ENCODE peak calls at places on chromosome 16, in seven cellular contexts. One of them, this sample, is unnamed.

GRCh38 chr16:58086381-58087208 is 42.6 kb downstream of the CFAP20 start:
- DNase-seq in SK-N-SH: peak; percentile 29
- DNase-seq in HCT116: no peak
- DNase-seq in H1: no peak
- DNase-seq in GM12878: no peak
- DNase-seq in K562: no peak
- DNase-seq in HepG2: no peak
- DNase-seq in this sample: no peak

GRCh38 chr16:68232335-68232734 is 3.6 kb downstream of the ESRP2 start:
- DNase-seq in SK-N-SH: no peak
- DNase-seq in HCT116: no peak
- DNase-seq in H1: no peak
- DNase-seq in GM12878: no peak
- DNase-seq in K562: no peak
- DNase-seq in HepG2: no peak
- DNase-seq in this sample: no peak

GRCh38 chr16:68065716-68066305 is 19.4 kb upstream of the NFATC3 start:
- DNase-seq in SK-N-SH: no peak
- DNase-seq in HCT116: no peak
- DNase-seq in H1: no peak
- DNase-seq in GM12878: no peak
- DNase-seq in K562: no peak
- DNase-seq in HepG2: no peak
- DNase-seq in this sample: no peak

GRCh38 chr16:13950821-13951547 is 31.0 kb downstream of the ERCC4 start:
- DNase-seq in SK-N-SH: no peak
- DNase-seq in HCT116: no peak
- DNase-seq in H1: no peak
- DNase-seq in GM12878: no peak
- DNase-seq in K562: no peak
- DNase-seq in HepG2: no peak
- DNase-seq in this sample: no peak

GRCh38 chr16:58508671-58509251 is 6.6 kb upstream of the SETD6 start:
- DNase-seq in SK-N-SH: no peak
- DNase-seq in HCT116: no peak
- DNase-seq in H1: no peak
- DNase-seq in GM12878: no peak
- DNase-seq in K562: no peak
- DNase-seq in HepG2: no peak
- DNase-seq in this sample: no peak

GRCh38 chr16:56988948-56989945 is at the start of gene NLRC5:
- DNase-seq in SK-N-SH: peak; percentile 91
- DNase-seq in HCT116: peak; percentile 22
- DNase-seq in H1: peak; percentile 76
- DNase-seq in GM12878: no peak
- DNase-seq in K562: no peak
- DNase-seq in HepG2: peak; percentile 52
- DNase-seq in this sample: peak; percentile 85

GRCh38 chr16:25007284-25007984 is 7.7 kb downstream of the ARHGAP17 start:
- DNase-seq in SK-N-SH: no peak
- DNase-seq in HCT116: no peak
- DNase-seq in H1: no peak
- DNase-seq in GM12878: no peak
- DNase-seq in K562: no peak
- DNase-seq in HepG2: no peak
- DNase-seq in this sample: no peak

GRCh38 chr16:12643034-12643455 is 160.6 kb downstream of the CPPED1 start:
- DNase-seq in SK-N-SH: no peak
- DNase-seq in HCT116: no peak
- DNase-seq in H1: no peak
- DNase-seq in GM12878: no peak
- DNase-seq in K562: no peak
- DNase-seq in HepG2: no peak
- DNase-seq in this sample: no peak

GRCh38 chr16:78237346-78237745 is 137.9 kb downstream of the WWOX start:
- DNase-seq in SK-N-SH: no peak
- DNase-seq in HCT116: no peak
- DNase-seq in H1: peak; percentile 16
- DNase-seq in GM12878: no peak
- DNase-seq in K562: no peak
- DNase-seq in HepG2: no peak
- DNase-seq in this sample: no peak

GRCh38 chr16:19997264-19997663 is 76.4 kb downstream of the GPR139 start:
- DNase-seq in SK-N-SH: no peak
- DNase-seq in HCT116: no peak
- DNase-seq in H1: no peak
- DNase-seq in GM12878: no peak
- DNase-seq in K562: no peak
- DNase-seq in HepG2: no peak
- DNase-seq in this sample: peak; percentile 50

GRCh38 chr16:50602531-50603205 is 54.5 kb downstream of the NKD1 start:
- DNase-seq in SK-N-SH: no peak
- DNase-seq in HCT116: no peak
- DNase-seq in H1: no peak
- DNase-seq in GM12878: no peak
- DNase-seq in K562: no peak
- DNase-seq in HepG2: no peak
- DNase-seq in this sample: peak; percentile 46

GRCh38 chr16:75572859-75573542 is 6.8 kb downstream of the GABARAPL2 start:
- DNase-seq in SK-N-SH: no peak
- DNase-seq in HCT116: no peak
- DNase-seq in H1: no peak
- DNase-seq in GM12878: no peak
- DNase-seq in K562: no peak
- DNase-seq in HepG2: no peak
- DNase-seq in this sample: no peak

GRCh38 chr16:27369806-27370205 is 32.2 kb upstream of the IL21R start:
- DNase-seq in SK-N-SH: no peak
- DNase-seq in HCT116: no peak
- DNase-seq in H1: no peak
- DNase-seq in GM12878: no peak
- DNase-seq in K562: no peak
- DNase-seq in HepG2: peak; percentile 43
- DNase-seq in this sample: no peak

GRCh38 chr16:74984194-74984669 is 691 bp downstream of the WDR59 start:
- DNase-seq in SK-N-SH: no peak
- DNase-seq in HCT116: no peak
- DNase-seq in H1: no peak
- DNase-seq in GM12878: no peak
- DNase-seq in K562: no peak
- DNase-seq in HepG2: peak; percentile 18
- DNase-seq in this sample: peak; percentile 36

GRCh38 chr16:77585379-77585778 is 136.9 kb upstream of the NUDT7 start:
- DNase-seq in SK-N-SH: no peak
- DNase-seq in HCT116: no peak
- DNase-seq in H1: no peak
- DNase-seq in GM12878: no peak
- DNase-seq in K562: no peak
- DNase-seq in HepG2: no peak
- DNase-seq in this sample: no peak

GRCh38 chr16:59686405-59686804 is 952.3 kb upstream of the GOT2 start:
- DNase-seq in SK-N-SH: no peak
- DNase-seq in HCT116: no peak
- DNase-seq in H1: no peak
- DNase-seq in GM12878: no peak
- DNase-seq in K562: no peak
- DNase-seq in HepG2: no peak
- DNase-seq in this sample: no peak

GRCh38 chr16:31072540-31073072 is 1.4 kb downstream of the ZNF668 start:
- DNase-seq in SK-N-SH: peak; percentile 62
- DNase-seq in HCT116: no peak
- DNase-seq in H1: no peak
- DNase-seq in GM12878: no peak
- DNase-seq in K562: peak; percentile 48
- DNase-seq in HepG2: peak; percentile 27
- DNase-seq in this sample: peak; percentile 81

GRCh38 chr16:84176192-84177053 is 10.4 kb downstream of the TAF1C start:
- DNase-seq in SK-N-SH: no peak
- DNase-seq in HCT116: no peak
- DNase-seq in H1: no peak
- DNase-seq in GM12878: no peak
- DNase-seq in K562: no peak
- DNase-seq in HepG2: peak; percentile 31
- DNase-seq in this sample: no peak

GRCh38 chr16:84177740-84178070 is 9.2 kb downstream of the TAF1C start:
- DNase-seq in SK-N-SH: no peak
- DNase-seq in HCT116: no peak
- DNase-seq in H1: no peak
- DNase-seq in GM12878: no peak
- DNase-seq in K562: no peak
- DNase-seq in HepG2: no peak
- DNase-seq in this sample: no peak

GRCh38 chr16:84178892-84179611 is 7.8 kb downstream of the TAF1C start:
- DNase-seq in SK-N-SH: no peak
- DNase-seq in HCT116: no peak
- DNase-seq in H1: no peak
- DNase-seq in GM12878: no peak
- DNase-seq in K562: no peak
- DNase-seq in HepG2: no peak
- DNase-seq in this sample: no peak

GRCh38 chr16:84179612-84180320 is 7.1 kb downstream of the TAF1C start:
- DNase-seq in SK-N-SH: no peak
- DNase-seq in HCT116: no peak
- DNase-seq in H1: no peak
- DNase-seq in GM12878: no peak
- DNase-seq in K562: no peak
- DNase-seq in HepG2: no peak
- DNase-seq in this sample: no peak

DNA sequence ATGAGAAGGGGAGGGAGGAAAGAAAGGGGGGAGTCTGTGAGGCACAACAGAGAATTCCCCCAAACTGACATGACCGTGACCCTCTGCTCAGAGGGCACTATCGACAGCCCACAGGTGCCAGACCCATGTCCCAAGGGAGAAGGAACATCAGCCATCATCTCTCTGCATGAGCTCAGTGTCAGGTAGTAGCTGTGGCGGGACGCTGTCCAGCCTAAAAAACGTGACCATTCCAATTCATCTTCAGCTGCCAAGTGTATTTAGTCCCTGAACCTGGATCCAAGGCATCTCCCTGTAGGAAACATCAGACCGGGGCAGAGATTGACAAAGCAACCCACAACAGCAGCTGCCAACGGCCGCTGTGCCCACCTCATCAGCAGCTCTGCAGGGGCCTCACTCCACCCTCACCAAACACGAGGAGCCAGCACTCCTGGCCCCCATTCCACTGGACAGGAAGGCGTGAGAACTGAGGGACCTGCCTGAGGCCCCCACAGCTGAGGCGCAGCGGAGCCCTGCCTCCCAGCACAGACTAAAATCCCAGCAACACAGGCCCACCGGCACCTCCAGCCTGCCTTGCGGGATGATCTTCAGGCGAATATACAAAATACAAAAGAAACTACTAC is 8.6 kb downstream of the TAF1C start:
- DNase-seq in SK-N-SH: no peak
- DNase-seq in HCT116: no peak
- DNase-seq in H1: no peak
- DNase-seq in GM12878: no peak
- DNase-seq in K562: no peak
- DNase-seq in HepG2: no peak
- DNase-seq in this sample: no peak
- TF ChIP-seq JUND in SK-N-SH: no peak
- TF ChIP-seq JUND in HCT116: no peak
- TF ChIP-seq JUND in H1: no peak
- TF ChIP-seq JUND in GM12878: no peak
- TF ChIP-seq JUND in K562: no peak
- TF ChIP-seq JUND in HepG2: no peak
- TF ChIP-seq JUND in this sample: no peak

GRCh38 chr16:87422106-87422505 is 30.0 kb downstream of the MAP1LC3B start:
- DNase-seq in SK-N-SH: no peak
- DNase-seq in HCT116: no peak
- DNase-seq in H1: no peak
- DNase-seq in GM12878: no peak
- DNase-seq in K562: no peak
- DNase-seq in HepG2: no peak
- DNase-seq in this sample: no peak
- TF ChIP-seq JUND in SK-N-SH: no peak
- TF ChIP-seq JUND in HCT116: no peak
- TF ChIP-seq JUND in H1: no peak
- TF ChIP-seq JUND in GM12878: no peak
- TF ChIP-seq JUND in K562: no peak
- TF ChIP-seq JUND in HepG2: no peak
- TF ChIP-seq JUND in this sample: no peak

GRCh38 chr16:89371386-89371785 is 119.0 kb downstream of the ANKRD11 start:
- DNase-seq in SK-N-SH: no peak
- DNase-seq in HCT116: no peak
- DNase-seq in H1: no peak
- DNase-seq in GM12878: no peak
- DNase-seq in K562: no peak
- DNase-seq in HepG2: no peak
- DNase-seq in this sample: no peak

GRCh38 chr16:89369266-89369895 is 121.0 kb downstream of the ANKRD11 start:
- DNase-seq in SK-N-SH: no peak
- DNase-seq in HCT116: no peak
- DNase-seq in H1: no peak
- DNase-seq in GM12878: no peak
- DNase-seq in K562: no peak
- DNase-seq in HepG2: no peak
- DNase-seq in this sample: no peak

GRCh38 chr16:89368604-89369249 is 121.6 kb downstream of the ANKRD11 start:
- DNase-seq in SK-N-SH: no peak
- DNase-seq in HCT116: no peak
- DNase-seq in H1: no peak
- DNase-seq in GM12878: no peak
- DNase-seq in K562: no peak
- DNase-seq in HepG2: no peak
- DNase-seq in this sample: no peak

GRCh38 chr16:89370601-89371000 is 119.8 kb downstream of the ANKRD11 start:
- DNase-seq in SK-N-SH: no peak
- DNase-seq in HCT116: no peak
- DNase-seq in H1: no peak
- DNase-seq in GM12878: no peak
- DNase-seq in K562: no peak
- DNase-seq in HepG2: no peak
- DNase-seq in this sample: no peak

DNA sequence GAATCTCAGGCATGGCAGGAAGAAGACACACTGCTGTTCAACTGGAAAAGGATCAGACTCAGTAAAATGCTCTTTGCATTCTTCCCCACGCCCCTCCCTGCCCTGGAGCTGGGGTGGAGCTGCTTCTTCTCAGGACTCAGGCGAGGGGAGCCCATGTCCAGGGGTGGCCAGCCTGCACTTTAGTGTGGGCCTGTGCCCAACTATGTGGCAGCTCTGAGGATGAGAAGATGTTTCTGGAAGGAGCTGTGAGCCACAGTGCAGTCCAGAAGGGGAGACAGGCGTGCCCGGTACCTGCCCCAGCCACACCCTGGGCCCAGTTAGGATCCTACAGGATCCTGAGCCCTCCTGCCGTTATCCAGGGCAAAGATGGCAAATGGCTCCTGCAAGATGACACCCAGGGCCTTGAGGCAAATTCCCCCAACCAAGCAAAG is 120.3 kb downstream of the ANKRD11 start:
- DNase-seq in SK-N-SH: no peak
- DNase-seq in HCT116: no peak
- DNase-seq in H1: no peak
- DNase-seq in GM12878: no peak
- DNase-seq in K562: no peak
- DNase-seq in HepG2: no peak
- DNase-seq in this sample: no peak
- TF ChIP-seq JUND in SK-N-SH: no peak
- TF ChIP-seq JUND in HCT116: no peak
- TF ChIP-seq JUND in H1: no peak
- TF ChIP-seq JUND in GM12878: no peak
- TF ChIP-seq JUND in K562: no peak
- TF ChIP-seq JUND in HepG2: no peak
- TF ChIP-seq JUND in this sample: no peak

GRCh38 chr16:72989203-72989991 is 58.5 kb downstream of the ZFHX3 start:
- DNase-seq in SK-N-SH: no peak
- DNase-seq in HCT116: peak; percentile 40
- DNase-seq in H1: no peak
- DNase-seq in GM12878: no peak
- DNase-seq in K562: no peak
- DNase-seq in HepG2: no peak
- DNase-seq in this sample: no peak
- TF ChIP-seq JUND in SK-N-SH: peak; percentile 70
- TF ChIP-seq JUND in HCT116: peak; percentile 57
- TF ChIP-seq JUND in H1: no peak
- TF ChIP-seq JUND in GM12878: no peak
- TF ChIP-seq JUND in K562: no peak
- TF ChIP-seq JUND in HepG2: no peak
- TF ChIP-seq JUND in this sample: no peak